ENCODE peak calls at places on chromosomes 16 and 17, in five cellular contexts. M, E, P, A and W are unnamed samples.

GRCh38 chr17:48483471-48484131 is 47.2 kb downstream of the HOXB1 start:
- DNase-seq in M (peak), E (peak), P (no peak), A (no peak), W (no peak)

GRCh38 chr17:36495076-36495578 is 8.6 kb downstream of the ZNHIT3 start:
- DNase-seq in M (peak), E (no peak), P (peak), A (no peak), W (no peak)

GRCh38 chr17:65057520-65058075 is 1.1 kb upstream of the GNA13 start:
- DNase-seq in M (no peak), E (no peak), P (no peak), A (no peak), W (no peak)

GRCh38 chr16:20675488-20676267 is 21.8 kb downstream of the ACSM1 start:
- DNase-seq in M (peak), E (peak), P (peak), A (peak), W (no peak)

GRCh38 chr17:75979705-75980187 is 706 bp downstream of the TEN1 start:
- DNase-seq in M (peak), E (no peak), P (no peak), A (no peak), W (no peak)

GRCh38 chr17:52140601-52141000 is 17.9 kb downstream of the CA10 start:
- DNase-seq in M (no peak), E (no peak), P (no peak), A (no peak), W (no peak)

GRCh38 chr17:6069611-6070279 is 434 bp upstream of the WSCD1 start:
- DNase-seq in M (no peak), E (no peak), P (no peak), A (no peak), W (no peak)

GRCh38 chr17:68161644-68162428 is 86.0 kb upstream of the AMZ2 start:
- DNase-seq in M (no peak), E (no peak), P (no peak), A (no peak), W (no peak)

GRCh38 chr16:4701791-4702465 is 8.6 kb downstream of the NUDT16L1 start:
- DNase-seq in M (no peak), E (no peak), P (no peak), A (no peak), W (no peak)

GRCh38 chr16:4266372-4266771 is 6.5 kb downstream of the TFAP4 start:
- DNase-seq in M (no peak), E (peak), P (no peak), A (no peak), W (no peak)

GRCh38 chr16:56814537-56815432 is 50.2 kb upstream of the SLC12A3 start:
- DNase-seq in M (no peak), E (peak), P (peak), A (no peak), W (no peak)

GRCh38 chr16:80940069-80940856 is 66.4 kb downstream of the CMC2 start:
- DNase-seq in M (peak), E (no peak), P (no peak), A (no peak), W (peak)

GRCh38 chr17:45221081-45221996 is at the start of gene FMNL1:
- DNase-seq in M (peak), E (no peak), P (peak), A (peak), W (peak)

GRCh38 chr16:79651363-79651762 is 50.8 kb upstream of the MAF start:
- DNase-seq in M (peak), E (peak), P (no peak), A (no peak), W (no peak)

GRCh38 chr17:5078106-5079028 is at the start of gene ZFP3:
- DNase-seq in M (peak), E (peak), P (peak), A (peak), W (peak)

GRCh38 chr16:88541831-88542230 is 28.4 kb upstream of the ZC3H18 start:
- DNase-seq in M (no peak), E (no peak), P (no peak), A (no peak), W (no peak)

GRCh38 chr17:56678249-56679144 is 85.0 kb downstream of the NOG start:
- DNase-seq in M (no peak), E (no peak), P (peak), A (no peak), W (peak)

GRCh38 chr16:70490261-70490660 is 33.1 kb downstream of the COG4 start:
- DNase-seq in M (no peak), E (no peak), P (no peak), A (no peak), W (no peak)

GRCh38 chr16:56408379-56409098 is 16.8 kb downstream of the AMFR start:
- DNase-seq in M (no peak), E (no peak), P (no peak), A (no peak), W (no peak)

GRCh38 chr16:53898993-53899392 is 195.0 kb downstream of the FTO start:
- DNase-seq in M (peak), E (peak), P (no peak), A (no peak), W (no peak)

GRCh38 chr16:49674255-49674980 is 181.5 kb downstream of the ZNF423 start:
- DNase-seq in M (no peak), E (no peak), P (no peak), A (no peak), W (peak)

GRCh38 chr17:7843536-7844291 is 9.7 kb downstream of the KDM6B start:
- DNase-seq in M (peak), E (peak), P (peak), A (peak), W (peak)

GRCh38 chr16:1763521-1764511 is 7.5 kb downstream of the NME3 start:
- DNase-seq in M (no peak), E (peak), P (peak), A (no peak), W (peak)

GRCh38 chr17:8223356-8224063 is 13.1 kb upstream of the AURKB start:
- DNase-seq in M (peak), E (peak), P (peak), A (peak), W (peak)

GRCh38 chr16:12315330-12316138 is 339.0 kb downstream of the SNX29 start:
- DNase-seq in M (no peak), E (no peak), P (no peak), A (no peak), W (no peak)

DNA sequence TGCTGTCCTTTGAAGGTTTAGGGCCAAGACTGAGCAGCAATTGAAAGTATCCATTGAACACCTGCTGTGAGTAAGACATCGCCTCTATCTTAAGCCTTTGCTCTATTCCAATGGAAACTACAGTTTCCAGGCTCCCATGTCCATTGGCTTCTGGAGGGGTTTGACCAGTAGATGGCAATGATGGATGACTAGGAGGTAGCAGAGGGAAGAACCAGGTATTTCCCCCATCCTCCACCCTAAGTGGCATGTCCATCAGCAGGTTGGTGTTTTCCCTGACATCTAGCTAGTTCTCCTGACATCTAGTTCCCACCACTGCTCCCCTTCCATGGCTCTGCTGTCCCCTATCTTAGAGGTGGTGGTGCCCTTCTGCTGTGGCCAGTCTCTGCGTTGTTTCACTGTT is 58.7 kb downstream of the CENPV start:
- DNase-seq in M (no peak), E (no peak), P (no peak), A (no peak), W (no peak)
- TF ChIP-seq CTCF in M (no peak), E (no peak), P (no peak), A (no peak), W (no peak)

DNA sequence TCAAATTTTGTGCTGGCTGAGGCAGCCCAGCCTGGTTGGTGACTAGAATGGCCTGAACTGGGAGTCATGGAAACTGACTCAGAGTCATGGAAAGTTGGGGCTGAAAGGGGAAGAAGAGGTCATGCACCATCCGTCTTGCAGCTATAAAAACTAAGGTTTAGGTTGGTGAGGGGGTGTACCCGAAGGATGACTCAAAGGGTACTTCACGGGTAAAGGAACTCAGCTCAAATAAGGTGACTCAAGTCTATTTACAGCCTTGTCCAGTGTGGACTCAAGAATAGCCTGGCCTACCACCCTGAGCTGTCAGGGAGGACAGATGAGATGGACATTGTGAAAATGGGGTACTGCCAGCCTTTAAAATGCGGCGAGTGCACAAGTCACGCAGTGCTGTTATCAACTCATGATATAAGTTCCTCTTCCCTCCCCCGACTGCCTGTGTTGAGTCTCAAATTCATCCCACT is 18.6 kb downstream of the CD300LB start:
- DNase-seq in M (peak), E (peak), P (no peak), A (no peak), W (no peak)
- TF ChIP-seq CTCF in M (no peak), E (no peak), P (no peak), A (no peak), W (no peak)

DNA sequence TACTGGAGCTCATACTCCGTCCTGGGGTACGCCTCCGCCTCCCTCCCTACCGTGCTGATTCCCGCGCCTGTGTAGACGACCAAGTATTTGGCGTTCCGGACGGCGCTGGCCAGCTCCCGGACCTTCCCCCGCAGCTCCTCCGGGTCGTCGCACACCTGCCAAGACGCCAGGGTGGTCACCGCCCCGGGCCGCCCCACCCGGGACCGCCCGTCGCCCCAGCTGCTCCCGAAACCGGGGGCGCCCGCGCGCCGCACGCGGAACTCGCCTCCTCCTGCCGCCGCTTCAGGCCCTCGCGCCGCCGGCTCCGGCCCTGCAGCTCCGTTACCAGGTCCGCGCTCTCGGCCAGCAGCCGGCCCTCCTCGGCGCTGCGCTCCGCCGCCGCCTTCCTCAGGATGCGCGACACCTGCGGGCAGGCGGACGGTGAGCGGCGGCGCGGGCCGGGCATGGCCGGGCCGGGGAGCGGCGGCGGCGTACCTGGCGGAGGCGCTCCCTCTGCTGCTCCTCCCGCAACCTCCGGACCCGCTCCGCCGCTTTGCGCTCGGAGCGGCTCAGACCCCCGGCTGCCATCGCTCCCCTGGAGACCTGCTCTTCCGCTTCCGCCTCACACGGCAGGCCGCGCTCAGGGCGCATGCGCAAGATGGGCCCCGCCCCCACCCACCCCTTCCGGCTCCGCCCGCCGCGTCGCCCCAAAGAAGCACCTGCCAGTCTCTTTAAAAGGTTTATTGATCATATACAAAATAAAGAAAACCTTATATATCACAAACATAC is at the start of gene SIRT7:
- DNase-seq in M (peak), E (peak), P (peak), A (peak), W (peak)
- TF ChIP-seq CTCF in M (no peak), E (no peak), P (no peak), A (no peak), W (no peak)

GRCh38 chr17:10629706-10630105 is 27.4 kb downstream of the MYH3 start:
- DNase-seq in M (no peak), E (no peak), P (no peak), A (no peak), W (no peak)
- TF ChIP-seq CTCF in M (no peak), E (no peak), P (no peak), A (no peak), W (no peak)